ENCODE peak calls at places on chromosome 3, in ten cellular contexts. T, B, K, A, C, Z, R, E, V and Q are unnamed samples.

GRCh38 chr3:127102587-127102986 is 90.3 kb upstream of the PRR23E start:
- DNase-seq in V (no peak), T (no peak), B (no peak), E (no peak), A (no peak), Z (no peak), R (no peak), K (no peak), C (no peak), Q (no peak)

GRCh38 chr3:132773071-132773619 is 50.9 kb upstream of the NPHP3 start:
- DNase-seq in K (no peak), Z (no peak), B (no peak), T (no peak), A (no peak), E (no peak), C (no peak), V (no peak), R (no peak), Q (no peak)

GRCh38 chr3:71689305-71689704 is 35.9 kb downstream of the EIF4E3 start:
- DNase-seq in T (peak), V (no peak), E (no peak), K (peak), C (no peak), A (no peak), R (no peak), B (no peak), Z (no peak), Q (no peak)

GRCh38 chr3:9169951-9170850 is 79.2 kb downstream of the SRGAP3 start:
- DNase-seq in R (no peak), E (no peak), C (no peak), T (no peak), K (no peak), B (no peak), A (no peak), V (no peak), Z (peak), Q (no peak)

GRCh38 chr3:30435950-30436349 is 170.5 kb upstream of the TGFBR2 start:
- DNase-seq in A (no peak), C (peak), V (no peak), B (no peak), Z (no peak), T (no peak), E (no peak), R (no peak), K (no peak), Q (no peak)

GRCh38 chr3:166362698-166363097 is 525.5 kb upstream of the BCHE start:
- DNase-seq in A (no peak), C (no peak), V (no peak), B (no peak), K (no peak), Z (no peak), R (no peak), E (no peak), T (no peak), Q (no peak)

GRCh38 chr3:140319801-140320200 is 358.1 kb upstream of the TRIM42 start:
- DNase-seq in B (no peak), Z (no peak), R (no peak), T (no peak), V (no peak), E (no peak), C (no peak), A (no peak), K (no peak), Q (no peak)

GRCh38 chr3:65953301-65953812 is 85.4 kb downstream of the MAGI1 start:
- DNase-seq in K (no peak), C (no peak), Z (no peak), R (no peak), E (no peak), B (no peak), T (no peak), A (peak), V (peak), Q (no peak)

GRCh38 chr3:169699070-169699469 is 35.6 kb upstream of the MECOM start:
- DNase-seq in K (no peak), R (no peak), B (no peak), V (peak), C (no peak), E (no peak), T (no peak), A (no peak), Z (no peak), Q (no peak)

GRCh38 chr3:122356402-122356801 is 26.6 kb downstream of the MIX23 start:
- DNase-seq in B (peak), V (peak), C (peak), E (no peak), T (peak), K (no peak), R (peak), A (peak), Z (no peak), Q (no peak)

GRCh38 chr3:152126260-152126659 is 142.5 kb upstream of the MBNL1 start:
- DNase-seq in R (peak), C (no peak), B (no peak), A (no peak), V (no peak), E (no peak), Z (no peak), K (no peak), T (no peak), Q (no peak)

GRCh38 chr3:127428344-127429001 is 140.6 kb upstream of the PRR20G start:
- DNase-seq in Z (no peak), R (no peak), V (no peak), E (no peak), B (no peak), K (no peak), T (no peak), C (no peak), A (no peak), Q (no peak)

GRCh38 chr3:185555948-185556347 is 3.6 kb upstream of the LIPH start:
- DNase-seq in C (no peak), A (no peak), K (no peak), Z (no peak), T (no peak), R (no peak), B (no peak), E (no peak), V (no peak), Q (no peak)